ENCODE peak calls at places on chromosome 4, in seven cellular contexts. C is coronary artery, M is DMS79 treated with DMSO at 0.1 percent for 48 hours, H is amygdala, Y is BJ, D is GM04504, T is fibroblast of mammary gland. F is an unnamed sample.

GRCh38 chr4:96356591-96357360 is 516.9 kb downstream of the PDHA2 start:
- DNase-seq in C (no peak), M (no peak), H (no peak), Y (no peak), D (no peak), T (no peak), F (no peak)

GRCh38 chr4:38873290-38873949 is 5.8 kb downstream of the FAM114A1 start:
- DNase-seq in C (no peak), M (no peak), H (no peak), Y (no peak), D (no peak), T (no peak), F (no peak)

GRCh38 chr4:168802222-168802621 is 207.8 kb downstream of the CBR4 start:
- DNase-seq in C (no peak), M (no peak), H (no peak), Y (no peak), D (no peak), T (no peak), F (no peak)

GRCh38 chr4:168509786-168510185 is 12.9 kb downstream of the PALLD start:
- DNase-seq in C (no peak), M (no peak), H (no peak), Y (no peak), D (peak), T (peak), F (peak)

GRCh38 chr4:106258145-106259045 is 57.6 kb downstream of the TBCK start:
- DNase-seq in C (no peak), M (no peak), H (no peak), Y (peak), D (no peak), T (peak), F (no peak)

GRCh38 chr4:75593393-75593792 is 36.9 kb downstream of the CDKL2 start:
- DNase-seq in C (no peak), M (no peak), H (no peak), Y (no peak), D (no peak), T (no peak), F (no peak)

GRCh38 chr4:85967872-85968271 is 392.0 kb downstream of the MAPK10 start:
- DNase-seq in C (no peak), M (no peak), H (no peak), Y (no peak), D (no peak), T (peak), F (no peak)

GRCh38 chr4:3810796-3811485 is 44.8 kb downstream of the ADRA2C start:
- DNase-seq in C (no peak), M (no peak), H (no peak), Y (no peak), D (no peak), T (no peak), F (no peak)

GRCh38 chr4:150579591-150580234 is 2.2 kb upstream of the MAB21L2 start:
- DNase-seq in C (no peak), M (no peak), H (no peak), Y (no peak), D (no peak), T (no peak), F (no peak)

GRCh38 chr4:52560844-52561280 is 98.2 kb downstream of the USP46 start:
- DNase-seq in C (no peak), M (no peak), H (no peak), Y (no peak), D (peak), T (peak), F (peak)

GRCh38 chr4:6992728-6993655 is 50.2 kb upstream of the TADA2B start:
- DNase-seq in C (no peak), M (peak), H (no peak), Y (no peak), D (no peak), T (no peak), F (no peak)

GRCh38 chr4:33467291-33467690 is 2747.1 kb downstream of the PCDH7 start:
- DNase-seq in C (no peak), M (no peak), H (no peak), Y (no peak), D (no peak), T (no peak), F (no peak)

GRCh38 chr4:145566086-145566708 is 53.0 kb upstream of the MMAA start:
- DNase-seq in C (no peak), M (no peak), H (no peak), Y (no peak), D (no peak), T (no peak), F (no peak)

GRCh38 chr4:96194993-96195392 is 355.1 kb downstream of the PDHA2 start:
- DNase-seq in C (no peak), M (no peak), H (no peak), Y (no peak), D (no peak), T (no peak), F (no peak)

GRCh38 chr4:832536-832935 is 6.6 kb upstream of the CPLX1 start:
- DNase-seq in C (no peak), M (no peak), H (no peak), Y (no peak), D (no peak), T (no peak), F (no peak)

GRCh38 chr4:81039351-81040174 is 9.1 kb downstream of the BMP3 start:
- DNase-seq in C (no peak), M (no peak), H (no peak), Y (no peak), D (no peak), T (no peak), F (no peak)

GRCh38 chr4:28357985-28358384 is 1497.3 kb downstream of the STIM2 start:
- DNase-seq in C (no peak), M (no peak), H (no peak), Y (no peak), D (no peak), T (peak), F (no peak)

GRCh38 chr4:106291678-106292077 is 24.3 kb downstream of the TBCK start:
- DNase-seq in C (no peak), M (no peak), H (no peak), Y (no peak), D (no peak), T (no peak), F (no peak)

GRCh38 chr4:147480891-147481576 is at the start of gene EDNRA:
- DNase-seq in C (peak), M (no peak), H (peak), Y (no peak), D (no peak), T (peak), F (no peak)

GRCh38 chr4:176444741-176445140 is 125.0 kb downstream of the SPCS3 start:
- DNase-seq in C (no peak), M (no peak), H (no peak), Y (no peak), D (no peak), T (peak), F (peak)

GRCh38 chr4:151559595-151559994 is 150.6 kb downstream of the FHIP1A start:
- DNase-seq in C (no peak), M (no peak), H (no peak), Y (no peak), D (no peak), T (no peak), F (no peak)

GRCh38 chr4:71680706-71681105 is 103.2 kb downstream of the GC start:
- DNase-seq in C (no peak), M (no peak), H (no peak), Y (no peak), D (no peak), T (no peak), F (no peak)

GRCh38 chr4:155684892-155685550 is 18.4 kb downstream of the GUCY1A1 start:
- DNase-seq in C (no peak), M (no peak), H (no peak), Y (no peak), D (no peak), T (no peak), F (no peak)

GRCh38 chr4:8860892-8861575 is 10.6 kb downstream of the HMX1 start:
- DNase-seq in C (no peak), M (peak), H (no peak), Y (no peak), D (no peak), T (no peak), F (no peak)

GRCh38 chr4:110633358-110634319 is 10.8 kb upstream of the PITX2 start:
- DNase-seq in C (no peak), M (no peak), H (no peak), Y (no peak), D (no peak), T (no peak), F (no peak)

GRCh38 chr4:153398713-153399112 is 54.2 kb downstream of the MND1 start:
- DNase-seq in C (no peak), M (no peak), H (no peak), Y (no peak), D (no peak), T (no peak), F (no peak)

GRCh38 chr4:48058620-48059530 is 42.3 kb downstream of the NIPAL1 start:
- DNase-seq in C (no peak), M (no peak), H (no peak), Y (no peak), D (no peak), T (no peak), F (no peak)

GRCh38 chr4:145487626-145488025 is 6.0 kb downstream of the SMAD1 start:
- DNase-seq in C (no peak), M (no peak), H (no peak), Y (no peak), D (no peak), T (no peak), F (no peak)

GRCh38 chr4:37780444-37781133 is 45.9 kb upstream of the PGM2 start:
- DNase-seq in C (no peak), M (no peak), H (no peak), Y (no peak), D (no peak), T (peak), F (no peak)

GRCh38 chr4:78569291-78569821 is 17.8 kb downstream of the ANXA3 start:
- DNase-seq in C (no peak), M (no peak), H (no peak), Y (peak), D (peak), T (peak), F (no peak)